ENCODE peak calls at places on chromosomes 6 and 20, in four cellular contexts. U, H, P and R are unnamed samples.

GRCh38 chr20:58065508-58066361 is 162.7 kb downstream of the ANKRD60 start:
- DNase-seq in H (no peak), P (no peak), U (no peak), R (no peak)

GRCh38 chr6:34145161-34146020 is 496 bp downstream of the GRM4 start:
- DNase-seq in P (peak; percentile 78), U (no peak), H (peak; percentile 48), R (no peak)

GRCh38 chr6:102848796-102849195 is 1455.3 kb downstream of the GRIK2 start:
- DNase-seq in U (no peak), H (no peak), P (no peak), R (no peak)

GRCh38 chr6:70547313-70547712 is 19.4 kb upstream of the SDHAF4 start:
- DNase-seq in H (no peak), P (peak; percentile 13), U (no peak), R (no peak)

GRCh38 chr6:149560736-149561135 is 5.4 kb upstream of the GINM1 start:
- DNase-seq in H (no peak), P (peak; percentile 53), U (no peak), R (no peak)

GRCh38 chr6:62285612-62286469 is at the start of gene KHDRBS2:
- DNase-seq in H (no peak), P (peak; percentile 30), U (peak; percentile 31), R (peak; percentile 89)

GRCh38 chr6:122388945-122389344 is 10.5 kb upstream of the HSF2 start:
- DNase-seq in U (no peak), P (no peak), H (no peak), R (no peak)

GRCh38 chr6:39005774-39006173 is 42.8 kb upstream of the GLP1R start:
- DNase-seq in H (no peak), U (no peak), P (no peak), R (no peak)

GRCh38 chr6:56909115-56909907 is 45.6 kb upstream of the BEND6 start:
- DNase-seq in U (no peak), H (no peak), P (no peak), R (no peak)

GRCh38 chr6:46052479-46052878 is 36.8 kb upstream of the CLIC5 start:
- DNase-seq in U (no peak), H (no peak), P (no peak), R (no peak)

GRCh38 chr20:13736792-13737191 is 47.9 kb downstream of the ESF1 start:
- DNase-seq in H (no peak), P (no peak), U (no peak), R (no peak)

GRCh38 chr20:8805737-8806442 is 263.0 kb upstream of the PLCB4 start:
- DNase-seq in H (no peak), P (no peak), U (no peak), R (no peak)

GRCh38 chr20:29430531-29430930 is 1826.9 kb upstream of the DEFB115 start:
- DNase-seq in P (peak; percentile 31), H (no peak), U (no peak), R (no peak)

GRCh38 chr20:20192366-20192765 is 140.0 kb downstream of the CFAP61 start:
- DNase-seq in H (no peak), P (no peak), U (no peak), R (no peak)

GRCh38 chr6:12941422-12941821 is 224.9 kb downstream of the PHACTR1 start:
- DNase-seq in H (no peak), P (no peak), U (no peak), R (no peak)

DNA sequence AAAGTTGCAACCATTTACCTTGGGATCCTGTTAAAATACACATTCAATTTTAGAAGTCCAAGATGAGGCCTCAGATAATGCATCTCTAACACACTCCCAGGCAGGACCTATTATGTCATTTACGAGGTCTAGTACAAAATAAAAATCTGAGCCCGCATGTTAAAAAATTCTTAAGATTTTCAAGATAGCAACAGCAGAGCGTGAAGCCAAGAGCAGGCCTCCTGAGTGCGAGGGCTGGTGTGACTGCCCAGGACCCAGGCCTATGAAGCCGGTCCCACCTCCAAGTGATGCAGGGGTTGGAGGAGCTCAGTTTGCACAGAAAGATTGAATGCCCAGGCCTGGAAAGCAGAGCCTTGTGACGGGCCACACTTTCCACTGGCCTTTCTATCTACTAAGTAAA is 211.1 kb upstream of the KCNQ5 start:
- DNase-seq in U (no peak), H (no peak), P (no peak), R (no peak)
- TF ChIP-seq NRF1 in U (no peak), H (no peak), P (no peak), R (no peak)

GRCh38 chr6:25298508-25298834 is 19.3 kb downstream of the CARMIL1 start:
- DNase-seq in P (no peak), H (no peak), U (no peak), R (no peak)
- H3K4me3 ChIP-seq in P (no peak overlapping the region), H (no peak overlapping the region), U (no peak overlapping the region), R (no peak overlapping the region)

GRCh38 chr6:9405825-9406224 is 970.5 kb upstream of the SLC35B3 start:
- DNase-seq in H (no peak), U (no peak), P (no peak), R (no peak)

GRCh38 chr6:9405369-9405768 is 970.0 kb upstream of the SLC35B3 start:
- DNase-seq in H (no peak), U (no peak), P (no peak), R (no peak)

GRCh38 chr6:9408718-9409117 is 973.4 kb upstream of the SLC35B3 start:
- DNase-seq in H (no peak), U (no peak), P (no peak), R (no peak)

GRCh38 chr6:9401936-9402335 is 966.6 kb upstream of the SLC35B3 start:
- DNase-seq in U (no peak), P (no peak), H (no peak), R (no peak)

GRCh38 chr6:9404351-9405146 is 969.2 kb upstream of the SLC35B3 start:
- DNase-seq in U (no peak), H (no peak), P (no peak), R (no peak)
- TF ChIP-seq NRF1 in U (no peak), H (no peak), P (no peak), R (no peak)

GRCh38 chr6:160996316-160996715 is 4.7 kb downstream of the MAP3K4 start:
- DNase-seq in H (no peak), P (no peak), U (no peak), R (no peak)
- H3K4me3 ChIP-seq in H (no peak overlapping the region), P (no peak overlapping the region), U (no peak overlapping the region), R (no peak overlapping the region)

GRCh38 chr6:129486333-129486732 is 223.6 kb downstream of the ARHGAP18 start:
- DNase-seq in P (no peak), U (no peak), H (no peak), R (no peak)
- TF ChIP-seq NRF1 in P (no peak), U (no peak), H (no peak), R (no peak)